ENCODE peak calls at places on chromosomes 1 and 21, in four cellular contexts. M, P, Z and D are unnamed samples.

GRCh38 chr1:184792450-184792969 is 37.9 kb upstream of the EDEM3 start:
- DNase-seq in P (peak), Z (no peak), M (no peak), D (no peak)

GRCh38 chr1:23341829-23342697 is 2.0 kb downstream of the HNRNPR start:
- DNase-seq in Z (no peak), P (no peak), M (no peak), D (no peak)

GRCh38 chr1:33997127-33998047 is 133.5 kb downstream of the HMGB4 start:
- DNase-seq in P (no peak), Z (no peak), M (no peak), D (no peak)

GRCh38 chr1:153277852-153278251 is 18.4 kb downstream of the LORICRIN start:
- DNase-seq in P (peak), M (no peak), Z (peak), D (no peak)

GRCh38 chr1:36203554-36204346 is 20.5 kb upstream of the THRAP3 start:
- DNase-seq in M (no peak), Z (no peak), P (no peak), D (no peak)

GRCh38 chr21:45993210-45994085 is 11.9 kb downstream of the COL6A1 start:
- DNase-seq in P (no peak), M (no peak), Z (peak), D (no peak)

GRCh38 chr1:227889863-227890405 is 57.8 kb downstream of the WNT9A start:
- DNase-seq in M (no peak), P (no peak), Z (peak), D (no peak)

GRCh38 chr1:59204001-59204400 is 92.9 kb upstream of the FGGY start:
- DNase-seq in M (no peak), P (no peak), Z (no peak), D (no peak)

GRCh38 chr21:42337830-42338729 is 12.7 kb downstream of the TFF2 start:
- DNase-seq in P (peak), M (peak), Z (peak), D (peak)

GRCh38 chr1:145690587-145691558 is 16.3 kb downstream of the PDZK1 start:
- DNase-seq in P (peak), M (peak), Z (no peak), D (peak)

GRCh38 chr21:46060596-46061061 is 37.3 kb upstream of the COL6A2 start:
- DNase-seq in P (peak), Z (no peak), M (no peak), D (no peak)

GRCh38 chr1:155471026-155471425 is 91.6 kb downstream of the ASH1L start:
- DNase-seq in M (no peak), Z (no peak), P (no peak), D (no peak)

GRCh38 chr1:52668711-52669110 is 29.4 kb downstream of the COA7 start:
- DNase-seq in P (peak), Z (no peak), M (no peak), D (no peak)

GRCh38 chr1:86068841-86069756 is 87.5 kb downstream of the COL24A1 start:
- DNase-seq in P (no peak), M (no peak), Z (no peak), D (no peak)